ENCODE peak calls at places on chromosomes 4 and X, in seven cellular contexts. R is activated CD8-positive, alpha-beta T cell treated with anti-CD3 and anti-CD28 coated beads, Interleukin-2, amount 10 ng/mL, durations not matched to agents 7 days and 5 days; V is ecto neural progenitor cell; G is astrocyte of the hippocampus; B is adrenal gland; F is KG1; Z is fibroblast of lung. C is an unnamed sample.

GRCh38 chr4:25862411-25863346 is at the start of gene SEL1L3:
- DNase-seq in R (peak), V (peak), G (peak), B (no peak), F (no peak), Z (no peak), C (peak)

GRCh38 chr4:7651461-7651921 is 216.8 kb upstream of the PSAPL1 start:
- DNase-seq in R (no peak), V (peak), G (peak), B (peak), F (no peak), Z (peak), C (no peak)

GRCh38 chrX:30620980-30621716 is 32.1 kb upstream of the GK start:
- DNase-seq in R (no peak), V (no peak), G (peak), B (peak), F (no peak), Z (peak), C (no peak)

GRCh38 chr4:102438873-102439614 is 62.1 kb upstream of the NFKB1 start:
- DNase-seq in R (no peak), V (no peak), G (peak), B (peak), F (no peak), Z (peak), C (no peak)

GRCh38 chr4:84492290-84492689 is 6.8 kb downstream of the NKX6-1 start:
- DNase-seq in R (no peak), V (no peak), G (no peak), B (no peak), F (no peak), Z (no peak), C (no peak)

GRCh38 chr4:153234923-153235322 is 30.7 kb downstream of the TRIM2 start:
- DNase-seq in R (no peak), V (no peak), G (no peak), B (no peak), F (no peak), Z (peak), C (no peak)

GRCh38 chrX:3820170-3820569 is 106.7 kb upstream of the PRKX start:
- DNase-seq in R (no peak), V (no peak), G (peak), B (no peak), F (no peak), Z (peak), C (no peak)

GRCh38 chrX:125198546-125198945 is 121.1 kb upstream of the TEX13C start:
- DNase-seq in R (no peak), V (no peak), G (no peak), B (no peak), F (no peak), Z (no peak), C (no peak)

GRCh38 chr4:74423101-74423500 is 21.8 kb upstream of the AREG start:
- DNase-seq in R (no peak), V (no peak), G (peak), B (no peak), F (no peak), Z (peak), C (no peak)

GRCh38 chr4:94410678-94411206 is 41.0 kb upstream of the PDLIM5 start:
- DNase-seq in R (no peak), V (no peak), G (peak), B (peak), F (no peak), Z (no peak), C (no peak)

GRCh38 chr4:22356996-22357596 is 158.8 kb downstream of the ADGRA3 start:
- DNase-seq in R (peak), V (no peak), G (peak), B (no peak), F (no peak), Z (peak), C (no peak)

GRCh38 chrX:119488749-119489148 is 20.5 kb downstream of the SLC25A5 start:
- DNase-seq in R (peak), V (no peak), G (peak), B (peak), F (peak), Z (peak), C (peak)

GRCh38 chr4:74230902-74231499 is 73.1 kb downstream of the MTHFD2L start:
- DNase-seq in R (no peak), V (no peak), G (peak), B (no peak), F (no peak), Z (peak), C (peak)

GRCh38 chr4:163164591-163164990 is 2.1 kb downstream of the NAF1 start:
- DNase-seq in R (no peak), V (no peak), G (peak), B (no peak), F (no peak), Z (peak), C (no peak)

GRCh38 chr4:127708985-127709384 is 21.2 kb upstream of the SLC25A31 start:
- DNase-seq in R (no peak), V (no peak), G (peak), B (peak), F (no peak), Z (peak), C (no peak)

GRCh38 chr4:84914686-84915395 is 51.6 kb downstream of the WDFY3 start:
- DNase-seq in R (no peak), V (no peak), G (no peak), B (no peak), F (no peak), Z (no peak), C (no peak)

GRCh38 chrX:46279214-46279924 is 265.9 kb downstream of the ZNF674 start:
- DNase-seq in R (peak), V (no peak), G (no peak), B (no peak), F (no peak), Z (peak), C (peak)

GRCh38 chr4:1500966-1501753 is 94.9 kb upstream of the NKX1-1 start:
- DNase-seq in R (no peak), V (no peak), G (no peak), B (no peak), F (no peak), Z (no peak), C (no peak)

GRCh38 chrX:114581528-114582263 is 2.2 kb upstream of the HTR2C start:
- DNase-seq in R (no peak), V (peak), G (peak), B (no peak), F (no peak), Z (no peak), C (no peak)

GRCh38 chr4:61750810-61751209 is 550.7 kb downstream of the ADGRL3 start:
- DNase-seq in R (no peak), V (no peak), G (no peak), B (no peak), F (no peak), Z (no peak), C (no peak)

GRCh38 chrX:83819304-83819703 is 41.6 kb upstream of the CYLC1 start:
- DNase-seq in R (no peak), V (no peak), G (no peak), B (no peak), F (no peak), Z (no peak), C (no peak)

GRCh38 chrX:14015294-14015693 is 14.4 kb downstream of the GEMIN8 start:
- DNase-seq in R (no peak), V (no peak), G (no peak), B (no peak), F (no peak), Z (no peak), C (no peak)

GRCh38 chrX:74505437-74505836 is 84.1 kb downstream of the SLC16A2 start:
- DNase-seq in R (no peak), V (no peak), G (no peak), B (no peak), F (no peak), Z (no peak), C (no peak)

GRCh38 chr4:182577411-182577810 is 334.2 kb downstream of the TENM3 start:
- DNase-seq in R (no peak), V (no peak), G (no peak), B (no peak), F (no peak), Z (peak), C (no peak)

GRCh38 chr4:153119626-153120025 is 84.6 kb upstream of the TRIM2 start:
- DNase-seq in R (no peak), V (peak), G (no peak), B (no peak), F (no peak), Z (no peak), C (no peak)